ENCODE peak calls at places on chromosomes 11 and 22, in six cellular contexts. Y is A673, P is fibroblast of lung, N is right cardiac atrium, D is lower lobe of right lung, T is BE2C. X is an unnamed sample. For H3K27me3 and H3K4me1, the result is how much of the 10 kb centered on the place peaks cover.

GRCh38 chr22:49995059-49995412 is 17.5 kb downstream of the IL17REL start:
- DNase-seq in Y (no peak), P (no peak), N (no peak), D (no peak), T (no peak), X (no peak)

GRCh38 chr11:86408845-86409244 is 34.2 kb downstream of the CCDC81 start:
- DNase-seq in Y (no peak), P (peak), N (no peak), D (no peak), T (no peak), X (no peak)

GRCh38 chr11:131773626-131774025 is 403.2 kb downstream of the NTM start:
- DNase-seq in Y (no peak), P (peak), N (no peak), D (no peak), T (no peak), X (no peak)

GRCh38 chr11:30605036-30605435 is 18.9 kb upstream of the MPPED2 start:
- DNase-seq in Y (no peak), P (no peak), N (no peak), D (no peak), T (no peak), X (no peak)

GRCh38 chr11:96012086-96012824 is 88.3 kb upstream of the MTMR2 start:
- DNase-seq in Y (peak), P (peak), N (peak), D (peak), T (peak), X (peak)

GRCh38 chr22:48451891-48452290 is 1375.8 kb downstream of the BRD1 start:
- DNase-seq in Y (no peak), P (no peak), N (no peak), D (peak), T (no peak), X (no peak)

GRCh38 chr11:128058580-128059208 is 528.7 kb downstream of the ETS1 start:
- DNase-seq in Y (no peak), P (no peak), N (no peak), D (no peak), T (no peak), X (no peak)

GRCh38 chr11:14506532-14506931 is 6.9 kb upstream of the COPB1 start:
- DNase-seq in Y (no peak), P (peak), N (no peak), D (no peak), T (no peak), X (no peak)

GRCh38 chr11:130431806-130432205 is 3.4 kb upstream of the ADAMTS8 start:
- DNase-seq in Y (no peak), P (peak), N (no peak), D (no peak), T (no peak), X (no peak)

GRCh38 chr11:30128269-30128932 is 102.4 kb upstream of the FSHB start:
- DNase-seq in Y (peak), P (peak), N (no peak), D (no peak), T (no peak), X (no peak)

GRCh38 chr11:112195906-112196305 is 20.6 kb downstream of the BCO2 start:
- DNase-seq in Y (peak), P (no peak), N (no peak), D (no peak), T (no peak), X (no peak)

GRCh38 chr11:104531894-104532293 is 366.4 kb downstream of the CASP12 start:
- DNase-seq in Y (no peak), P (no peak), N (no peak), D (no peak), T (no peak), X (no peak)

GRCh38 chr11:33701302-33701701 is 676 bp upstream of the C11orf91 start:
- DNase-seq in Y (no peak), P (peak), N (no peak), D (no peak), T (no peak), X (no peak)

GRCh38 chr11:58927393-58928081 is 11.8 kb upstream of the GLYATL1 start:
- DNase-seq in Y (peak), P (peak), N (peak), D (no peak), T (peak), X (peak)

GRCh38 chr11:75265851-75266531 is 25.4 kb downstream of the TPBGL start:
- DNase-seq in Y (no peak), P (peak), N (peak), D (peak), T (peak), X (no peak)

GRCh38 chr11:64053699-64054098 is 18.0 kb downstream of the FLRT1 start:
- DNase-seq in Y (no peak), P (no peak), N (no peak), D (no peak), T (no peak), X (no peak)

GRCh38 chr11:67584205-67584880 is 731 bp downstream of the GSTP1 start:
- DNase-seq in Y (peak), P (peak), N (peak), D (peak), T (peak), X (peak)

GRCh38 chr11:33701831-33702230 is 1.2 kb upstream of the C11orf91 start:
- DNase-seq in Y (peak), P (peak), N (no peak), D (no peak), T (no peak), X (no peak)

GRCh38 chr11:84234462-84235202 is 948.5 kb upstream of the CCDC90B start:
- DNase-seq in Y (no peak), P (no peak), N (no peak), D (no peak), T (no peak), X (no peak)
- H3K4me3 ChIP-seq in Y (no peak), P (no peak), N (no peak), D (no peak), T (no peak), X (no peak)

GRCh38 chr11:120646206-120646605 is 134.7 kb downstream of the GRIK4 start:
- DNase-seq in Y (no peak), P (no peak), N (no peak), D (no peak), T (no peak), X (no peak)
- H3K27me3 ChIP-seq in Y (half or more), P (under half), N (under half), D (under half), T (under half), X (under half)

GRCh38 chr11:43434893-43435292 is 76.2 kb downstream of the TTC17 start:
- DNase-seq in Y (no peak), P (no peak), N (no peak), D (no peak), T (no peak), X (no peak)
- H3K4me1 ChIP-seq in Y (under half), P (under half), N (under half), D (under half), T (under half), X (under half)

DNA sequence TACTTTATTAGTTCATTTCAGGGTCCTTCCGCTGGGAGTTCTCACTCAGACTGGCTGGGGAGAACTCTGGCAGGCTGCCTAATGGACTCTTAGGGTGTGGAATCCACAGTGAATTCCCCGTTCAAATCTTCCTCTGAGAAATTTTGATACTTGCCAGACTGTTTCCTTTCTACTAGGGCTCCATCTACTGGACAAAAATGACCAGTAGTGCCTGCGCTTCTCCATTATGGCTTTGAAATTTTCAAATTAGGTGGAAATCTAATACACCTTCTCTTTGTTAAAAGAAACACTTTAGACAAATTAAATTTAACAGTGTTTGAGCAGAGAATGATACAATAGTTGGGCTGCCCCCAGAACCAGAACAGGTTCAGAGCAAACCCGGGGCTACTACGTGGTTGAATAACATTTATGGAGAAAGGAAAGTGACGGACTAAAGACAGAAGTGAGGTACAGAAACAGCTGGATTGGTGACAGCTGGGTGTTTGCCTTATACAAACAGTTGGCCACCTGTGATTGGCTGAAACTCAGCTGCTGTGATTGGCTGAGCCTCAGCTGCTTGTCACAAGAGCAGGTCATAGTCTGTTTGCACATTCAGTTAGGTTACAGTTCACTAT is 52.9 kb upstream of the FDX1 start:
- DNase-seq in Y (peak), P (peak), N (peak), D (peak), T (peak), X (peak)
- H3K4me3 ChIP-seq in Y (peak), P (peak), N (no peak), D (peak), T (peak), X (peak)

GRCh38 chr11:70578371-70578770 is 180.0 kb downstream of the CTTN start:
- DNase-seq in Y (no peak), P (no peak), N (no peak), D (no peak), T (no peak), X (no peak)
- H3K27me3 ChIP-seq in Y (under half), P (under half), N (under half), D (under half), T (under half), X (under half)

GRCh38 chr11:65912840-65913239 is 6.0 kb downstream of the C11orf68 start:
- DNase-seq in Y (no peak), P (peak), N (no peak), D (no peak), T (no peak), X (no peak)
- H3K4me1 ChIP-seq in Y (under half), P (half or more), N (under half), D (under half), T (under half), X (half or more)

GRCh38 chr11:115454525-115454924 is 49.7 kb downstream of the CADM1 start:
- DNase-seq in Y (no peak), P (no peak), N (no peak), D (no peak), T (no peak), X (no peak)

GRCh38 chr11:115455606-115456005 is 48.6 kb downstream of the CADM1 start:
- DNase-seq in Y (no peak), P (no peak), N (no peak), D (no peak), T (no peak), X (no peak)

GRCh38 chr11:115453693-115454092 is 50.5 kb downstream of the CADM1 start:
- DNase-seq in Y (no peak), P (no peak), N (no peak), D (no peak), T (no peak), X (no peak)

GRCh38 chr11:115458877-115459276 is 45.3 kb downstream of the CADM1 start:
- DNase-seq in Y (no peak), P (no peak), N (no peak), D (no peak), T (no peak), X (no peak)

GRCh38 chr11:115456019-115456418 is 48.2 kb downstream of the CADM1 start:
- DNase-seq in Y (no peak), P (peak), N (no peak), D (no peak), T (no peak), X (no peak)
- H3K4me3 ChIP-seq in Y (no peak), P (no peak), N (no peak), D (no peak), T (no peak), X (no peak)

DNA sequence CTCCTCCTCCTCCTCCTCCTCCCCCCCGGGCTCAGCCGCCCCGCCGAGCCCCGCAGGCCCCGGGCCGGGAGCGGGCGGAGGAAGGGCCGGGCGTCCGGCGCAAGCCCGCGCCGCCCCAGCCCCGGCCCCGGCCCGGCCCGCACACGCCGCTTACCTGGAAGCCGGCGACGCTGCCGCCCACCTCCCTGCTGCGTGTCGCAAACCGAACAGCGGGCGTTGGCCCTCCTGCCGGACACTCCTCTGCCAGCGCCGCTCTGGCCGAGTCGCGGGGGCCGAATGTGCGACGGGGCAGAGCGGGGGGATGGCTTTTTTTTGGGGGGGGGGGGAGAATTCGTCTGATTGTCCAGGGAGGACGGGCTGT is 1.1 kb downstream of the IGF2 start:
- DNase-seq in Y (no peak), P (no peak), N (peak), D (peak), T (no peak), X (no peak)
- H3K27me3 ChIP-seq in Y (half or more), P (under half), N (under half), D (half or more), T (under half), X (under half)

GRCh38 chr11:2717561-2717960 is 17.8 kb upstream of the KCNQ1OT1 start:
- DNase-seq in Y (no peak), P (no peak), N (no peak), D (no peak), T (no peak), X (peak)
- H3K4me1 ChIP-seq in Y (under half), P (under half), N (under half), D (under half), T (under half), X (under half)

DNA sequence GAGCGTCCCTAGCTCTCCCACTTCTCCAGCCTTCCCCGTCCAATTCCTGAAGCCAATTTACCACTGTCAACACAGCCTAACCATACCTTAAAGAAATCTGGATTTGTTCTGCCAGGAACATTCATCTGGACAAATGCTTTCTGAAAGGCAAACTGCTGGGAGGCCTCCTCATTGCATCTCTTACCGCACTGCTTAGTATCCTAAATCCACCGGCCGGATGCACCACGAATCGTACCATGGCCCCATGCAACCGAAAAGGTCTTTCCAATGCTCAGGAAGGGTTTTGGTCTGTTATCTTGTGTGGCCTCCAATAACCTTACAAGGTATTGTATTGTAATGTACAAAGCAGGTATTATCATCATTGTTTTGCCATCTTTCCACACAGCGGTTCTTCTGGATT is 57.6 kb downstream of the MYH9 start:
- DNase-seq in Y (no peak), P (no peak), N (peak), D (no peak), T (no peak), X (no peak)
- H3K4me3 ChIP-seq in Y (no peak), P (no peak), N (no peak), D (peak), T (no peak), X (no peak)